ENCODE peak calls at places on chromosome 16, in six cellular contexts. Y, P, H, V, J and D are unnamed samples.

GRCh38 chr16:66502020-66502913 is 47.7 kb downstream of the TK2 start:
- DNase-seq in Y (no peak), P (peak; percentile 47), H (no peak), V (no peak), J (no peak), D (peak; percentile 42)

GRCh38 chr16:82867425-82867824 is 240.7 kb downstream of the CDH13 start:
- DNase-seq in Y (no peak), P (no peak), H (no peak), V (no peak), J (no peak), D (no peak)

GRCh38 chr16:7545251-7545650 is 212.6 kb downstream of the RBFOX1 start:
- DNase-seq in Y (no peak), P (no peak), H (no peak), V (no peak), J (no peak), D (no peak)

GRCh38 chr16:58085584-58086251 is 43.5 kb downstream of the CFAP20 start:
- DNase-seq in Y (peak; percentile 37), P (no peak), H (no peak), V (no peak), J (no peak), D (no peak)

GRCh38 chr16:55035037-55035436 is 104.4 kb downstream of the IRX5 start:
- DNase-seq in Y (peak; percentile 73), P (peak; percentile 29), H (no peak), V (no peak), J (peak; percentile 64), D (no peak)

GRCh38 chr16:65176603-65177002 is 54.7 kb upstream of the CDH11 start:
- DNase-seq in Y (no peak), P (no peak), H (no peak), V (no peak), J (no peak), D (no peak)

GRCh38 chr16:3469736-3470135 is 25.6 kb downstream of the C16orf90 start:
- DNase-seq in Y (no peak), P (no peak), H (no peak), V (no peak), J (no peak), D (no peak)

GRCh38 chr16:10168258-10168657 is 14.0 kb downstream of the GRIN2A start:
- DNase-seq in Y (no peak), P (no peak), H (no peak), V (no peak), J (no peak), D (no peak)

GRCh38 chr16:31085873-31086628 is 2.7 kb downstream of the PRSS53 start:
- DNase-seq in Y (no peak), P (no peak), H (no peak), V (no peak), J (no peak), D (no peak)

GRCh38 chr16:31191697-31192428 is 10.7 kb downstream of the PYCARD start:
- DNase-seq in Y (no peak), P (no peak), H (no peak), V (no peak), J (peak; percentile 16), D (no peak)

GRCh38 chr16:79269211-79269863 is 331.2 kb downstream of the MAF start:
- DNase-seq in Y (no peak), P (no peak), H (no peak), V (peak; percentile 61), J (no peak), D (no peak)

GRCh38 chr16:9003322-9003721 is 39.6 kb upstream of the USP7 start:
- DNase-seq in Y (no peak), P (no peak), H (no peak), V (no peak), J (no peak), D (no peak)

GRCh38 chr16:80837421-80838263 is 33.2 kb upstream of the CDYL2 start:
- DNase-seq in Y (no peak), P (no peak), H (no peak), V (no peak), J (no peak), D (no peak)

GRCh38 chr16:3952342-3953131 is 72.0 kb upstream of the CREBBP start:
- DNase-seq in Y (no peak), P (no peak), H (no peak), V (no peak), J (no peak), D (no peak)

GRCh38 chr16:29811896-29812665 is at the start of gene PRRT2:
- DNase-seq in Y (peak; percentile 86), P (no peak), H (no peak), V (no peak), J (peak; percentile 67), D (no peak)

GRCh38 chr16:12754824-12755543 is 48.7 kb downstream of the CPPED1 start:
- DNase-seq in Y (no peak), P (no peak), H (no peak), V (no peak), J (no peak), D (no peak)

GRCh38 chr16:59341368-59341767 is 607.3 kb upstream of the GOT2 start:
- DNase-seq in Y (no peak), P (no peak), H (no peak), V (no peak), J (no peak), D (no peak)

GRCh38 chr16:49828545-49829267 is 27.2 kb downstream of the ZNF423 start:
- DNase-seq in Y (no peak), P (no peak), H (no peak), V (no peak), J (no peak), D (no peak)
- TF ChIP-seq POLR2AphosphoS5 in Y (no peak), P (no peak), H (no peak), V (no peak), J (no peak), D (no peak)

GRCh38 chr16:17408955-17409441 is 61.8 kb downstream of the XYLT1 start:
- DNase-seq in Y (no peak), P (no peak), H (no peak), V (peak; percentile 72), J (no peak), D (no peak)
- TF ChIP-seq GABPA in Y (no peak), P (no peak), H (no peak), V (no peak), J (no peak), D (no peak)

DNA sequence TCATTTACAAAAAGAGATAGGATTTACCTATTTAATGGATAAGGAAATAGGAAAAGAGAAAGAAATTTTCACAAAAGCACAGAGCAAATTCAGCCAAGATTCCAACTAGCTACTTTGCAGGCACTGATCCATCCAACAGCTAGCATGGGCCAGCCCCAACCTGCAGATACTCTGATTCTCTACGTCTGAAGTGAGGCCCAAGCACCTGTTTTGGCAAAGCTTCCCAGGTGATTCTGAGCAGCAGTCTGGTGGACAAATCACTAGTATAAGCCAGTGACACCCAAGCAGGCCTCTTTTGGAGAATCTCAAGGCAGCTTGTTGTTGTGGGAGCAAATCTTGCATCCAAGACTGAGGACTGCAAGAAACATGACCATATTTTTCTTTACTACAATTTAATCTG is 20.9 kb upstream of the CALB2 start:
- DNase-seq in Y (no peak), P (no peak), H (no peak), V (no peak), J (no peak), D (no peak)
- H3K4me3 ChIP-seq in Y (no peak overlapping the region), P (no peak overlapping the region), H (no peak overlapping the region), V (no peak overlapping the region), J (no peak overlapping the region), D (no peak overlapping the region)

GRCh38 chr16:88634141-88634993 is 4.0 kb upstream of the IL17C start:
- DNase-seq in Y (no peak), P (no peak), H (no peak), V (peak; percentile 45), J (peak; percentile 97), D (peak; percentile 51)
- TF ChIP-seq POLR2AphosphoS5 in Y (no peak), P (no peak), H (no peak), V (no peak), J (no peak), D (no peak)

GRCh38 chr16:75304521-75305363 is 53.3 kb upstream of the BCAR1 start:
- DNase-seq in Y (no peak), P (peak; percentile 67), H (no peak), V (no peak), J (peak; percentile 54), D (no peak)
- TF ChIP-seq GABPA in Y (no peak), P (no peak), H (no peak), V (no peak), J (peak; percentile 56), D (no peak)

DNA sequence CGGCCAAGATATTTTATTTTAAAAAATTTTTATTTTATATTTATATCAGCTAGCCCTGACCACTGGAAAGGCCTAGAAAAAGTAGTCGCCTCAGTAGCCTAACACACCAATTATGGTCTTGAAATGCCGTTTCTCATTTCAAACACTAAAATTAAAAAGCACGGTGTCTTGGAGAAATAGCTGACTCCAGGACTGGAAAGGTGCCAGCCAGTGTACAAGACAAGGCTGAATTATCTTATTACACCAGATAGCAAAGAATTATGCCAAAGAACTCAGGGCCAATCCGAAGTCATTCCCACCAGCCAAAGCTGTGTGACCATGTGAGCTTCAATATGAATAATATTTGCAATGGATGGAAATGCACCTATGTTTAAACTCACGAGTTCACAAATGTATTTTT is 20.0 kb upstream of the ATP2C2 start:
- DNase-seq in Y (no peak), P (no peak), H (no peak), V (no peak), J (no peak), D (no peak)
- H3K4me3 ChIP-seq in Y (no peak overlapping the region), P (no peak overlapping the region), H (no peak overlapping the region), V (no peak overlapping the region), J (no peak overlapping the region), D (no peak overlapping the region)

GRCh38 chr16:1762879-1763520 is 8.3 kb downstream of the NME3 start:
- DNase-seq in Y (no peak), P (no peak), H (no peak), V (no peak), J (peak; percentile 81), D (no peak)
- TF ChIP-seq POLR2AphosphoS5 in Y (no peak), P (no peak), H (no peak), V (no peak), J (no peak), D (no peak)

DNA sequence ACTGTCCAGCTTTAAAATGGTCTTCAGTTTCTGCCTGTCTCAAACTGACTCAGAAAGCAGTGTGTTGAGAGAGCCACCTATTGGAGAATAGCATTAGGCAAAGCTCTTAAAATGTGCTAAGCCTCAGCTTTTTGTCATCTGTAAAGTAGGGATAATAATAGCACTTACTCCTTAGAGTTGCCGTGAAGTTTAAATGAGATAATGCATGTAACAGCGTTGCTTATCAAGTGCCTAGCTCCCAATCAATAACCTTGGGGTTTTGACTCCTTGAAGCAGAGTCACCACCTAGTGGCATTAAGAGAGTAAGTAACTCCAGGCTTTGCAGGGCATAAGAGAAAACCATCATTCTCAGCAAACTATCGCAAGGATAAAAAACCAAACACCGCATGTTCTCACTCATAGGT is 163.3 kb downstream of the HS3ST2 start:
- DNase-seq in Y (no peak), P (peak; percentile 39), H (no peak), V (no peak), J (no peak), D (no peak)
- TF ChIP-seq GABPA in Y (no peak), P (no peak), H (no peak), V (no peak), J (no peak), D (no peak)

GRCh38 chr16:52545544-52546262 is 1.2 kb downstream of the TOX3 start:
- DNase-seq in Y (peak; percentile 15), P (no peak), H (no peak), V (no peak), J (no peak), D (no peak)
- H3K4me3 ChIP-seq in Y (peak overlapping the region; percentile 29), P (peak overlapping the region; percentile 91), H (peak overlapping the region; percentile 83), V (no peak overlapping the region), J (no peak overlapping the region), D (no peak overlapping the region)

GRCh38 chr16:25596194-25596593 is 95.6 kb upstream of the HS3ST4 start:
- DNase-seq in Y (no peak), P (no peak), H (no peak), V (no peak), J (no peak), D (no peak)
- TF ChIP-seq POLR2AphosphoS5 in Y (no peak), P (no peak), H (no peak), V (no peak), J (no peak), D (no peak)